ENCODE peak calls at places on chromosomes 16 and 17, in four cellular contexts. J, E, X and H are unnamed samples.

GRCh38 chr17:71163121-71163812 is 957.6 kb upstream of the SOX9 start:
- DNase-seq in E (no peak), X (no peak), J (no peak), H (no peak)

GRCh38 chr17:47663997-47664941 is 14.6 kb downstream of the KPNB1 start:
- DNase-seq in X (peak; percentile 29), E (peak; percentile 15), J (peak; percentile 54), H (no peak)

GRCh38 chr17:79933863-79934652 is 94.8 kb upstream of the CBX4 start:
- DNase-seq in E (no peak), J (peak; percentile 64), X (no peak), H (no peak)

GRCh38 chr16:52070341-52071057 is 476.4 kb downstream of the TOX3 start:
- DNase-seq in E (no peak), X (no peak), J (no peak), H (no peak)

GRCh38 chr17:50935201-50936124 is 69.3 kb upstream of the TOB1 start:
- DNase-seq in E (no peak), J (peak; percentile 88), X (no peak), H (peak; percentile 75)

GRCh38 chr17:17641621-17642409 is 39.4 kb upstream of the RAI1 start:
- DNase-seq in E (peak; percentile 61), X (peak; percentile 80), J (peak; percentile 52), H (peak; percentile 16)

GRCh38 chr16:71350821-71351557 is 7.5 kb upstream of the CALB2 start:
- DNase-seq in J (no peak), E (no peak), X (no peak), H (no peak)

GRCh38 chr17:36691606-36692005 is 90.2 kb downstream of the MRM1 start:
- DNase-seq in J (no peak), E (no peak), X (no peak), H (no peak)

GRCh38 chr17:31456814-31457213 is 65.3 kb downstream of the RAB11FIP4 start:
- DNase-seq in J (no peak), X (no peak), E (no peak), H (no peak)

GRCh38 chr17:68732301-68732749 is 131.2 kb upstream of the FAM20A start:
- DNase-seq in E (no peak), J (no peak), X (no peak), H (no peak)

GRCh38 chr17:60142872-60143499 is 6.8 kb upstream of the CA4 start:
- DNase-seq in E (peak; percentile 64), J (peak; percentile 73), X (peak; percentile 51), H (no peak)

GRCh38 chr16:55701442-55702319 is 45.9 kb downstream of the SLC6A2 start:
- DNase-seq in E (peak; percentile 7), J (peak; percentile 36), X (no peak), H (no peak)

GRCh38 chr17:36978810-36979584 is 30.2 kb downstream of the AATF start:
- DNase-seq in J (no peak), E (no peak), X (no peak), H (no peak)

GRCh38 chr17:41367426-41368075 is 2.1 kb downstream of the KRT33B start:
- DNase-seq in E (no peak), X (no peak), J (peak; percentile 92), H (peak; percentile 84)

GRCh38 chr16:6827272-6827671 is 505.4 kb upstream of the RBFOX1 start:
- DNase-seq in X (no peak), E (no peak), J (no peak), H (no peak)

GRCh38 chr16:8678068-8678927 is 3.9 kb downstream of the ABAT start:
- DNase-seq in J (peak; percentile 18), X (no peak), E (no peak), H (no peak)

GRCh38 chr16:79372504-79373184 is 227.9 kb downstream of the MAF start:
- DNase-seq in J (peak; percentile 97), X (no peak), E (peak; percentile 28), H (peak; percentile 52)